ENCODE peak calls at places on chromosomes 7 and 10, in seven cellular contexts. One of them, this sample, is unnamed.

GRCh38 chr10:73941300-73941699 is 30.4 kb downstream of the PLAU start:
- DNase-seq in foreskin keratinocyte: no peak
- DNase-seq in IMR-90: no peak
- DNase-seq in stomach: no peak
- DNase-seq in vagina: no peak
- DNase-seq in left ventricle myocardium inferior: no peak
- DNase-seq in tibial nerve: no peak
- DNase-seq in this sample: no peak

GRCh38 chr10:22666287-22667092 is 47.9 kb downstream of the PIP4K2A start:
- DNase-seq in stomach: peak; percentile 58
- DNase-seq in left ventricle myocardium inferior: no peak
- DNase-seq in tibial nerve: no peak
- DNase-seq in foreskin keratinocyte: no peak
- DNase-seq in IMR-90: peak; percentile 62
- DNase-seq in vagina: no peak
- DNase-seq in this sample: no peak

GRCh38 chr7:80809545-80809944 is 109.3 kb downstream of the SEMA3C start:
- DNase-seq in foreskin keratinocyte: no peak
- DNase-seq in vagina: no peak
- DNase-seq in stomach: no peak
- DNase-seq in left ventricle myocardium inferior: no peak
- DNase-seq in tibial nerve: no peak
- DNase-seq in IMR-90: no peak
- DNase-seq in this sample: no peak

GRCh38 chr10:89916481-89916880 is 215.1 kb downstream of the KIF20B start:
- DNase-seq in vagina: no peak
- DNase-seq in stomach: no peak
- DNase-seq in foreskin keratinocyte: peak; percentile 51
- DNase-seq in IMR-90: no peak
- DNase-seq in tibial nerve: no peak
- DNase-seq in left ventricle myocardium inferior: no peak
- DNase-seq in this sample: no peak

GRCh38 chr7:5231811-5232484 is 41.9 kb downstream of the WIPI2 start:
- DNase-seq in stomach: no peak
- DNase-seq in vagina: no peak
- DNase-seq in foreskin keratinocyte: no peak
- DNase-seq in left ventricle myocardium inferior: no peak
- DNase-seq in IMR-90: no peak
- DNase-seq in tibial nerve: no peak
- DNase-seq in this sample: peak; percentile 23

GRCh38 chr7:67823345-67823744 is 826.7 kb downstream of the TYW1 start:
- DNase-seq in left ventricle myocardium inferior: no peak
- DNase-seq in vagina: no peak
- DNase-seq in foreskin keratinocyte: peak; percentile 57
- DNase-seq in IMR-90: no peak
- DNase-seq in tibial nerve: peak; percentile 13
- DNase-seq in stomach: peak; percentile 39
- DNase-seq in this sample: no peak

GRCh38 chr7:54680377-54681005 is 78.5 kb downstream of the SEC61G start:
- DNase-seq in tibial nerve: no peak
- DNase-seq in vagina: no peak
- DNase-seq in stomach: no peak
- DNase-seq in IMR-90: no peak
- DNase-seq in left ventricle myocardium inferior: no peak
- DNase-seq in foreskin keratinocyte: no peak
- DNase-seq in this sample: no peak

GRCh38 chr10:66350622-66351399 is 575.0 kb upstream of the LRRTM3 start:
- DNase-seq in stomach: no peak
- DNase-seq in IMR-90: no peak
- DNase-seq in tibial nerve: no peak
- DNase-seq in foreskin keratinocyte: no peak
- DNase-seq in left ventricle myocardium inferior: no peak
- DNase-seq in vagina: no peak
- DNase-seq in this sample: no peak

GRCh38 chr7:41821521-41822213 is 118.8 kb upstream of the INHBA start:
- DNase-seq in stomach: no peak
- DNase-seq in IMR-90: no peak
- DNase-seq in foreskin keratinocyte: no peak
- DNase-seq in vagina: no peak
- DNase-seq in tibial nerve: no peak
- DNase-seq in left ventricle myocardium inferior: no peak
- DNase-seq in this sample: no peak

GRCh38 chr10:4270116-4270515 is 485.1 kb upstream of the KLF6 start:
- DNase-seq in IMR-90: peak; percentile 92
- DNase-seq in left ventricle myocardium inferior: no peak
- DNase-seq in stomach: no peak
- DNase-seq in foreskin keratinocyte: peak; percentile 79
- DNase-seq in tibial nerve: peak; percentile 40
- DNase-seq in vagina: no peak
- DNase-seq in this sample: peak; percentile 2

GRCh38 chr7:107404740-107405537 is 64.9 kb upstream of the GPR22 start:
- DNase-seq in stomach: no peak
- DNase-seq in foreskin keratinocyte: peak; percentile 19
- DNase-seq in left ventricle myocardium inferior: no peak
- DNase-seq in vagina: no peak
- DNase-seq in IMR-90: no peak
- DNase-seq in tibial nerve: no peak
- DNase-seq in this sample: no peak

GRCh38 chr7:158080899-158081445 is 506.7 kb downstream of the PTPRN2 start:
- DNase-seq in stomach: peak; percentile 17
- DNase-seq in foreskin keratinocyte: no peak
- DNase-seq in tibial nerve: no peak
- DNase-seq in left ventricle myocardium inferior: no peak
- DNase-seq in IMR-90: no peak
- DNase-seq in vagina: no peak
- DNase-seq in this sample: no peak

GRCh38 chr10:62637249-62638061 is 167.1 kb upstream of the ADO start:
- DNase-seq in left ventricle myocardium inferior: no peak
- DNase-seq in vagina: no peak
- DNase-seq in stomach: peak; percentile 33
- DNase-seq in IMR-90: peak; percentile 61
- DNase-seq in foreskin keratinocyte: peak; percentile 61
- DNase-seq in tibial nerve: no peak
- DNase-seq in this sample: no peak

GRCh38 chr7:99433158-99433557 is 5.4 kb downstream of the PTCD1 start:
- DNase-seq in foreskin keratinocyte: no peak
- DNase-seq in vagina: no peak
- DNase-seq in left ventricle myocardium inferior: no peak
- DNase-seq in stomach: no peak
- DNase-seq in IMR-90: no peak
- DNase-seq in tibial nerve: no peak
- DNase-seq in this sample: no peak

GRCh38 chr7:42107484-42107883 is 129.5 kb downstream of the GLI3 start:
- DNase-seq in left ventricle myocardium inferior: no peak
- DNase-seq in tibial nerve: no peak
- DNase-seq in IMR-90: no peak
- DNase-seq in foreskin keratinocyte: no peak
- DNase-seq in vagina: no peak
- DNase-seq in stomach: no peak
- DNase-seq in this sample: no peak

GRCh38 chr10:132450466-132450824 is 53.4 kb downstream of the PWWP2B start:
- DNase-seq in stomach: no peak
- DNase-seq in vagina: no peak
- DNase-seq in foreskin keratinocyte: no peak
- DNase-seq in left ventricle myocardium inferior: no peak
- DNase-seq in IMR-90: no peak
- DNase-seq in tibial nerve: no peak
- DNase-seq in this sample: no peak

GRCh38 chr7:84025332-84025927 is 169.2 kb downstream of the SEMA3A start:
- DNase-seq in IMR-90: peak; percentile 94
- DNase-seq in left ventricle myocardium inferior: no peak
- DNase-seq in foreskin keratinocyte: peak; percentile 80
- DNase-seq in stomach: no peak
- DNase-seq in vagina: no peak
- DNase-seq in tibial nerve: no peak
- DNase-seq in this sample: no peak

GRCh38 chr7:151060416-151061234 is 1.2 kb downstream of the SLC4A2 start:
- DNase-seq in IMR-90: no peak
- DNase-seq in left ventricle myocardium inferior: no peak
- DNase-seq in stomach: peak; percentile 64
- DNase-seq in tibial nerve: no peak
- DNase-seq in foreskin keratinocyte: no peak
- DNase-seq in vagina: no peak
- DNase-seq in this sample: no peak

GRCh38 chr7:78970440-78970916 is 483.0 kb downstream of the MAGI2 start:
- DNase-seq in tibial nerve: no peak
- DNase-seq in stomach: no peak
- DNase-seq in left ventricle myocardium inferior: no peak
- DNase-seq in foreskin keratinocyte: no peak
- DNase-seq in vagina: no peak
- DNase-seq in IMR-90: peak; percentile 77
- DNase-seq in this sample: no peak

GRCh38 chr7:158318511-158318913 is 269.1 kb downstream of the PTPRN2 start:
- DNase-seq in vagina: peak; percentile 61
- DNase-seq in left ventricle myocardium inferior: no peak
- DNase-seq in stomach: no peak
- DNase-seq in tibial nerve: no peak
- DNase-seq in foreskin keratinocyte: no peak
- DNase-seq in IMR-90: no peak
- DNase-seq in this sample: no peak

GRCh38 chr7:43878867-43879266 is 9.6 kb upstream of the MRPS24 start:
- DNase-seq in vagina: no peak
- DNase-seq in foreskin keratinocyte: no peak
- DNase-seq in stomach: no peak
- DNase-seq in left ventricle myocardium inferior: no peak
- DNase-seq in IMR-90: peak; percentile 37
- DNase-seq in tibial nerve: no peak
- DNase-seq in this sample: no peak
- H3K27ac ChIP-seq in vagina: peak overlapping the region; percentile 13
- H3K27ac ChIP-seq in foreskin keratinocyte: no peak overlapping the region
- H3K27ac ChIP-seq in stomach: peak overlapping the region; percentile 5
- H3K27ac ChIP-seq in left ventricle myocardium inferior: peak overlapping the region; percentile 67
- H3K27ac ChIP-seq in IMR-90: peak overlapping the region; percentile 36
- H3K27ac ChIP-seq in tibial nerve: peak overlapping the region; percentile 39
- H3K27ac ChIP-seq in this sample: no peak overlapping the region

GRCh38 chr7:86953653-86954336 is 105.7 kb downstream of the ELAPOR2 start:
- DNase-seq in vagina: no peak
- DNase-seq in stomach: no peak
- DNase-seq in foreskin keratinocyte: no peak
- DNase-seq in IMR-90: no peak
- DNase-seq in tibial nerve: no peak
- DNase-seq in left ventricle myocardium inferior: no peak
- DNase-seq in this sample: no peak
- H3K27ac ChIP-seq in vagina: no peak overlapping the region
- H3K27ac ChIP-seq in stomach: no peak overlapping the region
- H3K27ac ChIP-seq in foreskin keratinocyte: no peak overlapping the region
- H3K27ac ChIP-seq in IMR-90: no peak overlapping the region
- H3K27ac ChIP-seq in tibial nerve: no peak overlapping the region
- H3K27ac ChIP-seq in left ventricle myocardium inferior: no peak overlapping the region
- H3K27ac ChIP-seq in this sample: no peak overlapping the region

DNA sequence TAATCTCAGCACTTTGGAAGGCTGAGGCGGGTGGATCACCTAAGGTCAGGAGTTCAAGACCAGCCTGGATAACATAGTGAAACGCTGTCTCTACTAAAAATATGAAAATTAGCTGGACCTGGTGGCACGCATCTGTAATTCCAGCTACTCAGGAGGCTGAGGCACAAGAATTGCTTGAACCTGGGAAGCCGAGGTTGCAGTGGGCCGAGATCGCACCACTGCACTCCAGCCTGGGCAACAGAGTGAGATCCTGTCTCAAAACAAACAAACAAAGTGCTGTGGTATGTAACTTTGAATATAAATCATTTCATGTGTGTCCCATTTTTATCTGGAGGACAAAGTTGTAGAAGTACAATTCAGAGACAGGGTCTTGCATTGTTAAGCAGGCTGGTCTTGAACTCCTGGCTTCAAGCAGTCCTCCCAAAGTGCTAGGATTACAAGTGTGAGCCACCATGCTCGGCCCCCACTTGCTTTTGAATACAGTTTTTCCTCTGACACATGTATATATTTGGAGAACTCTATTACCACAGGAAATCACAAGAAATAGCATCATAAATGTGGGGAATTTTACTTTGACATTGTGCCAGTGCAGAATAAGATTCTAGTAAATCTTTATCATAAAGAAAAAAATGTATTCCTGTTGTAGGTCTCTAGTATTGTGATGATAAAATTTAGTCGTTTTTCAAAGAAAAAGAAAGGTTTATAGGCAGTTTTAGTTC is 32.6 kb downstream of the PTPN12 start:
- DNase-seq in stomach: no peak
- DNase-seq in vagina: no peak
- DNase-seq in left ventricle myocardium inferior: no peak
- DNase-seq in tibial nerve: no peak
- DNase-seq in IMR-90: peak; percentile 44
- DNase-seq in foreskin keratinocyte: no peak
- DNase-seq in this sample: no peak
- H3K27ac ChIP-seq in stomach: peak overlapping the region; percentile 45
- H3K27ac ChIP-seq in vagina: no peak overlapping the region
- H3K27ac ChIP-seq in left ventricle myocardium inferior: peak overlapping the region; percentile 8
- H3K27ac ChIP-seq in tibial nerve: peak overlapping the region; percentile 85
- H3K27ac ChIP-seq in IMR-90: peak overlapping the region; percentile 29
- H3K27ac ChIP-seq in foreskin keratinocyte: no peak overlapping the region
- H3K27ac ChIP-seq in this sample: peak overlapping the region; percentile 70

DNA sequence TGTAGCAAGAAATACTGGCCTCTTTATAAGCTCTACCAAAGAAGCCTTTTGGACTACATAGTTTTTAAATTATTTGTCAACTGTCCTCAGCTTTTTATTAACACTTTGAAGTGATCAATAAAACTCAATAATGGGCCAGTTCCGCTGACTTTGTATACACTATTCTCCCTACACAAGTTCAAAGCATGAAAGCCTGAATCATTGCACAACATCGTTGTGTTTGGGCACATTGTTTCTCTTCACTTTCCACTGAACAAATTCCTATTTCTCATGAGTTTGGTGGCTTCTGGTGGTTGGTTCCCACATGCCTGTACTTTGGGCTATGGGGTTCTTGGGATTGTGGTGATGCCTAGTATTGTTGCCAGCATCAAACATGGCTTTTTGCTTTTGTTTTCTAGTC is 561.8 kb upstream of the LRRN3 start:
- DNase-seq in foreskin keratinocyte: no peak
- DNase-seq in stomach: no peak
- DNase-seq in tibial nerve: no peak
- DNase-seq in left ventricle myocardium inferior: no peak
- DNase-seq in IMR-90: no peak
- DNase-seq in vagina: no peak
- DNase-seq in this sample: no peak
- H3K27ac ChIP-seq in foreskin keratinocyte: no peak overlapping the region
- H3K27ac ChIP-seq in stomach: no peak overlapping the region
- H3K27ac ChIP-seq in tibial nerve: no peak overlapping the region
- H3K27ac ChIP-seq in left ventricle myocardium inferior: no peak overlapping the region
- H3K27ac ChIP-seq in IMR-90: no peak overlapping the region
- H3K27ac ChIP-seq in vagina: no peak overlapping the region
- H3K27ac ChIP-seq in this sample: no peak overlapping the region